ENCODE peak calls at places on chromosomes 7 and 10, in seven cellular contexts. I is HFFc6; C is naive thymus-derived CD4-positive, alpha-beta T cell; A is ACHN; U is cardiac septum; V is islet precursor cell; M is mammary epithelial cell. F is an unnamed sample.
A peak's percentile ranks its signal among the peaks of the same experiment; 100 is the strongest.

GRCh38 chr10:43262902-43263466 is 3.9 kb downstream of the RASGEF1A start:
- DNase-seq in M (no peak), I (no peak), V (no peak), A (no peak), U (peak; percentile 69), C (no peak), F (peak; percentile 28)

GRCh38 chr10:118542205-118542604 is 53.2 kb downstream of the PRLHR start:
- DNase-seq in M (no peak), C (no peak), A (no peak), V (no peak), I (no peak), U (no peak), F (no peak)

GRCh38 chr7:2698581-2699288 is 10.7 kb downstream of the AMZ1 start:
- DNase-seq in V (no peak), C (peak; percentile 59), U (no peak), A (no peak), M (no peak), I (no peak), F (no peak)

GRCh38 chr7:5217396-5217795 is 27.4 kb downstream of the WIPI2 start:
- DNase-seq in I (no peak), A (no peak), M (no peak), U (peak; percentile 58), C (no peak), V (no peak), F (no peak)

GRCh38 chr7:50317697-50318640 is 13.5 kb downstream of the IKZF1 start:
- DNase-seq in U (no peak), I (no peak), C (peak; percentile 67), A (no peak), V (no peak), M (no peak), F (no peak)

GRCh38 chr7:37284805-37285211 is 163.9 kb downstream of the ELMO1 start:
- DNase-seq in I (no peak), C (peak; percentile 34), A (peak; percentile 69), M (peak; percentile 28), U (no peak), V (peak; percentile 83), F (peak; percentile 56)

GRCh38 chr7:2529161-2530075 is 9.8 kb downstream of the LFNG start:
- DNase-seq in A (peak; percentile 78), M (no peak), U (peak; percentile 84), I (peak; percentile 40), C (no peak), V (no peak), F (no peak)

GRCh38 chr10:132464256-132465192 is 67.5 kb downstream of the PWWP2B start:
- DNase-seq in A (no peak), M (no peak), C (no peak), U (peak; percentile 91), I (no peak), V (no peak), F (no peak)

GRCh38 chr7:34064511-34065158 is 159.3 kb downstream of the BMPER start:
- DNase-seq in M (no peak), I (no peak), A (no peak), U (no peak), C (no peak), V (no peak), F (no peak)

GRCh38 chr10:19979628-19980027 is 163.4 kb downstream of the PLXDC2 start:
- DNase-seq in M (peak; percentile 13), V (no peak), C (no peak), U (no peak), I (no peak), A (no peak), F (no peak)